ENCODE peak calls at places on chromosomes 2 and 18, in six cellular contexts. One of them, this sample, is unnamed.

GRCh38 chr2:10954856-10955818 is 43.4 kb downstream of the KCNF1 start:
- DNase-seq in breast epithelium: no peak
- DNase-seq in activated CD8-positive, alpha-beta T cell treated with anti-CD3 and anti-CD28 coated beads for 36 hours: no peak
- DNase-seq in nephron progenitor cell: no peak
- DNase-seq in heart right ventricle: no peak
- DNase-seq in RWPE1: peak; percentile 34
- DNase-seq in this sample: no peak

GRCh38 chr2:20476950-20477349 is 30.1 kb downstream of the RHOB start:
- DNase-seq in breast epithelium: no peak
- DNase-seq in activated CD8-positive, alpha-beta T cell treated with anti-CD3 and anti-CD28 coated beads for 36 hours: no peak
- DNase-seq in nephron progenitor cell: no peak
- DNase-seq in heart right ventricle: peak; percentile 42
- DNase-seq in RWPE1: no peak
- DNase-seq in this sample: no peak

GRCh38 chr18:23845988-23846630 is 156.9 kb downstream of the LAMA3 start:
- DNase-seq in breast epithelium: no peak
- DNase-seq in activated CD8-positive, alpha-beta T cell treated with anti-CD3 and anti-CD28 coated beads for 36 hours: no peak
- DNase-seq in nephron progenitor cell: no peak
- DNase-seq in heart right ventricle: no peak
- DNase-seq in RWPE1: no peak
- DNase-seq in this sample: no peak

GRCh38 chr2:183009249-183009899 is 28.9 kb downstream of the NCKAP1 start:
- DNase-seq in breast epithelium: no peak
- DNase-seq in activated CD8-positive, alpha-beta T cell treated with anti-CD3 and anti-CD28 coated beads for 36 hours: no peak
- DNase-seq in nephron progenitor cell: no peak
- DNase-seq in heart right ventricle: no peak
- DNase-seq in RWPE1: no peak
- DNase-seq in this sample: no peak

GRCh38 chr2:173664520-173664919 is 300.7 kb downstream of the SP3 start:
- DNase-seq in breast epithelium: no peak
- DNase-seq in activated CD8-positive, alpha-beta T cell treated with anti-CD3 and anti-CD28 coated beads for 36 hours: no peak
- DNase-seq in nephron progenitor cell: no peak
- DNase-seq in heart right ventricle: no peak
- DNase-seq in RWPE1: no peak
- DNase-seq in this sample: no peak

GRCh38 chr2:74290466-74291216 is 52.6 kb downstream of the SLC4A5 start:
- DNase-seq in breast epithelium: no peak
- DNase-seq in activated CD8-positive, alpha-beta T cell treated with anti-CD3 and anti-CD28 coated beads for 36 hours: peak; percentile 49
- DNase-seq in nephron progenitor cell: no peak
- DNase-seq in heart right ventricle: no peak
- DNase-seq in RWPE1: no peak
- DNase-seq in this sample: peak; percentile 51

GRCh38 chr2:240630771-240631560 is 5.7 kb downstream of the GPR35 start:
- DNase-seq in breast epithelium: no peak
- DNase-seq in activated CD8-positive, alpha-beta T cell treated with anti-CD3 and anti-CD28 coated beads for 36 hours: no peak
- DNase-seq in nephron progenitor cell: no peak
- DNase-seq in heart right ventricle: no peak
- DNase-seq in RWPE1: no peak
- DNase-seq in this sample: no peak

GRCh38 chr2:8851811-8852560 is 14.6 kb upstream of the KIDINS220 start:
- DNase-seq in breast epithelium: no peak
- DNase-seq in activated CD8-positive, alpha-beta T cell treated with anti-CD3 and anti-CD28 coated beads for 36 hours: no peak
- DNase-seq in nephron progenitor cell: peak; percentile 25
- DNase-seq in heart right ventricle: no peak
- DNase-seq in RWPE1: no peak
- DNase-seq in this sample: no peak

GRCh38 chr2:181123798-181124217 is 143.4 kb downstream of the UBE2E3 start:
- DNase-seq in breast epithelium: no peak
- DNase-seq in activated CD8-positive, alpha-beta T cell treated with anti-CD3 and anti-CD28 coated beads for 36 hours: peak; percentile 78
- DNase-seq in nephron progenitor cell: no peak
- DNase-seq in heart right ventricle: no peak
- DNase-seq in RWPE1: no peak
- DNase-seq in this sample: peak; percentile 50

GRCh38 chr2:240603846-240604245 is 17.3 kb downstream of the CAPN10 start:
- DNase-seq in breast epithelium: no peak
- DNase-seq in activated CD8-positive, alpha-beta T cell treated with anti-CD3 and anti-CD28 coated beads for 36 hours: no peak
- DNase-seq in nephron progenitor cell: no peak
- DNase-seq in heart right ventricle: no peak
- DNase-seq in RWPE1: no peak
- DNase-seq in this sample: no peak

GRCh38 chr2:40304340-40304739 is 147.6 kb downstream of the SLC8A1 start:
- DNase-seq in breast epithelium: peak; percentile 58
- DNase-seq in activated CD8-positive, alpha-beta T cell treated with anti-CD3 and anti-CD28 coated beads for 36 hours: no peak
- DNase-seq in nephron progenitor cell: no peak
- DNase-seq in heart right ventricle: peak; percentile 46
- DNase-seq in RWPE1: no peak
- DNase-seq in this sample: no peak

GRCh38 chr18:10291568-10291981 is 162.9 kb upstream of the APCDD1 start:
- DNase-seq in breast epithelium: no peak
- DNase-seq in activated CD8-positive, alpha-beta T cell treated with anti-CD3 and anti-CD28 coated beads for 36 hours: no peak
- DNase-seq in nephron progenitor cell: no peak
- DNase-seq in heart right ventricle: no peak
- DNase-seq in RWPE1: no peak
- DNase-seq in this sample: no peak

GRCh38 chr2:71940695-71941094 is 207.0 kb downstream of the CYP26B1 start:
- DNase-seq in breast epithelium: no peak
- DNase-seq in activated CD8-positive, alpha-beta T cell treated with anti-CD3 and anti-CD28 coated beads for 36 hours: no peak
- DNase-seq in nephron progenitor cell: no peak
- DNase-seq in heart right ventricle: no peak
- DNase-seq in RWPE1: no peak
- DNase-seq in this sample: no peak

GRCh38 chr2:20599001-20599600 is 51.8 kb downstream of the HS1BP3 start:
- DNase-seq in breast epithelium: peak; percentile 79
- DNase-seq in activated CD8-positive, alpha-beta T cell treated with anti-CD3 and anti-CD28 coated beads for 36 hours: no peak
- DNase-seq in nephron progenitor cell: no peak
- DNase-seq in heart right ventricle: peak; percentile 79
- DNase-seq in RWPE1: no peak
- DNase-seq in this sample: no peak

DNA sequence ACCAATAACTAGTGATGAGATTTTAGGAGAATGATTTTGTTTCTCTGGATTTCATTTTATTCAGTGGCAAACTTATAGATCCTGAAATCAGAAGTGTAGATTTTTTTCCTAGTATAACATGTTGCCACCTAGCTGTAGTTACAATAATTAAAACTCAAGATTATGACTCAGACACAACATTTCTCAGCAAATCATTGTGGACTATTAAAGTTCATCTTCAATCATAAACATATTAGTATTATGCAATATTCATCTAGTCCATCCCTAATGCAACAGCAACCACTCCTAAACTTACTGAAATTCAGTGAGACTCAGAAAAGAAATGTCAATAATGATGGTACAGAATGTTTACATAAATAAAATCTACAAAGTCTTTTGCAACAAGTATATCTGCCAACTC is 51.3 kb downstream of the USP34 start:
- DNase-seq in breast epithelium: no peak
- DNase-seq in activated CD8-positive, alpha-beta T cell treated with anti-CD3 and anti-CD28 coated beads for 36 hours: no peak
- DNase-seq in nephron progenitor cell: no peak
- DNase-seq in heart right ventricle: no peak
- DNase-seq in RWPE1: no peak
- DNase-seq in this sample: no peak
- TF ChIP-seq CTCF in breast epithelium: no peak
- TF ChIP-seq CTCF in activated CD8-positive, alpha-beta T cell treated with anti-CD3 and anti-CD28 coated beads for 36 hours: peak; percentile 24
- TF ChIP-seq CTCF in nephron progenitor cell: no peak
- TF ChIP-seq CTCF in heart right ventricle: no peak
- TF ChIP-seq CTCF in RWPE1: no peak
- TF ChIP-seq CTCF in this sample: no peak

GRCh38 chr2:148963461-148963860 is 75.0 kb upstream of the LYPD6B start:
- DNase-seq in breast epithelium: no peak
- DNase-seq in activated CD8-positive, alpha-beta T cell treated with anti-CD3 and anti-CD28 coated beads for 36 hours: no peak
- DNase-seq in nephron progenitor cell: no peak
- DNase-seq in heart right ventricle: no peak
- DNase-seq in RWPE1: no peak
- DNase-seq in this sample: no peak
- TF ChIP-seq CTCF in breast epithelium: no peak
- TF ChIP-seq CTCF in activated CD8-positive, alpha-beta T cell treated with anti-CD3 and anti-CD28 coated beads for 36 hours: no peak
- TF ChIP-seq CTCF in nephron progenitor cell: no peak
- TF ChIP-seq CTCF in heart right ventricle: no peak
- TF ChIP-seq CTCF in RWPE1: no peak
- TF ChIP-seq CTCF in this sample: no peak

GRCh38 chr2:111884592-111884964 is 585 bp upstream of the ANAPC1 start:
- DNase-seq in breast epithelium: no peak
- DNase-seq in activated CD8-positive, alpha-beta T cell treated with anti-CD3 and anti-CD28 coated beads for 36 hours: no peak
- DNase-seq in nephron progenitor cell: no peak
- DNase-seq in heart right ventricle: no peak
- DNase-seq in RWPE1: no peak
- DNase-seq in this sample: no peak
- TF ChIP-seq CTCF in breast epithelium: no peak
- TF ChIP-seq CTCF in activated CD8-positive, alpha-beta T cell treated with anti-CD3 and anti-CD28 coated beads for 36 hours: no peak
- TF ChIP-seq CTCF in nephron progenitor cell: no peak
- TF ChIP-seq CTCF in heart right ventricle: no peak
- TF ChIP-seq CTCF in RWPE1: no peak
- TF ChIP-seq CTCF in this sample: no peak

GRCh38 chr2:17646096-17646554 is 105.6 kb downstream of the VSNL1 start:
- DNase-seq in breast epithelium: peak; percentile 35
- DNase-seq in activated CD8-positive, alpha-beta T cell treated with anti-CD3 and anti-CD28 coated beads for 36 hours: peak; percentile 62
- DNase-seq in nephron progenitor cell: peak; percentile 53
- DNase-seq in heart right ventricle: peak; percentile 71
- DNase-seq in RWPE1: peak; percentile 48
- DNase-seq in this sample: peak; percentile 66
- TF ChIP-seq CTCF in breast epithelium: peak; percentile 57
- TF ChIP-seq CTCF in activated CD8-positive, alpha-beta T cell treated with anti-CD3 and anti-CD28 coated beads for 36 hours: peak; percentile 76
- TF ChIP-seq CTCF in nephron progenitor cell: peak; percentile 76
- TF ChIP-seq CTCF in heart right ventricle: peak; percentile 87
- TF ChIP-seq CTCF in RWPE1: peak; percentile 92
- TF ChIP-seq CTCF in this sample: peak; percentile 89